ENCODE peak calls at places on chromosomes 16 and 17, in six cellular contexts. X is heart right ventricle; Y is esophagus squamous epithelium; M is CD8-positive, alpha-beta memory T cell; O is tibial artery; J is mesendoderm. Z is an unnamed sample. For H3K4me1, the result is how much of the 10 kb centered on the place peaks cover.

GRCh38 chr16:85555549-85556455 is 57.3 kb upstream of the GSE1 start:
- DNase-seq in Y (no peak), J (peak), M (peak), O (peak), X (peak), Z (no peak)

GRCh38 chr16:49276646-49277385 is 4.8 kb downstream of the CBLN1 start:
- DNase-seq in X (no peak), O (no peak), M (no peak), J (peak), Y (no peak), Z (no peak)

GRCh38 chr17:79716183-79716797 is 14.5 kb upstream of the ENPP7 start:
- DNase-seq in O (no peak), Y (no peak), X (no peak), J (no peak), M (no peak), Z (no peak)

GRCh38 chr16:56700195-56700594 is 17.9 kb downstream of the MT1X start:
- DNase-seq in J (no peak), O (no peak), Y (no peak), M (no peak), X (no peak), Z (no peak)

GRCh38 chr17:62809656-62810055 is 1.5 kb upstream of the MARCHF10 start:
- DNase-seq in M (no peak), X (no peak), Y (no peak), J (no peak), O (no peak), Z (no peak)

GRCh38 chr16:79954920-79955705 is 354.6 kb upstream of the MAF start:
- DNase-seq in J (no peak), M (no peak), O (no peak), X (no peak), Y (no peak), Z (no peak)

GRCh38 chr16:10972108-10972955 is 28.0 kb downstream of the CLEC16A start:
- DNase-seq in X (no peak), J (no peak), O (no peak), M (no peak), Y (no peak), Z (no peak)

GRCh38 chr16:81582655-81583441 is 138.2 kb downstream of the CMIP start:
- DNase-seq in M (no peak), O (no peak), J (peak), Y (no peak), X (no peak), Z (no peak)

GRCh38 chr17:64250211-64250835 is 12.7 kb downstream of the TEX2 start:
- DNase-seq in M (no peak), X (no peak), J (no peak), O (no peak), Y (no peak), Z (no peak)

GRCh38 chr17:48564200-48565023 is 13.7 kb downstream of the HOXB4 start:
- DNase-seq in X (no peak), O (no peak), M (no peak), Y (no peak), J (no peak), Z (peak)

GRCh38 chr17:4476512-4477070 is 22.1 kb upstream of the SPNS2 start:
- DNase-seq in J (no peak), O (no peak), M (no peak), X (no peak), Y (no peak), Z (no peak)

GRCh38 chr16:23807028-23807427 is 28.8 kb upstream of the PRKCB start:
- DNase-seq in X (no peak), M (no peak), O (no peak), J (no peak), Y (no peak), Z (no peak)

GRCh38 chr16:77450790-77451487 is 16.1 kb upstream of the ADAMTS18 start:
- DNase-seq in O (no peak), X (no peak), M (no peak), J (no peak), Y (no peak), Z (no peak)

GRCh38 chr17:37512442-37513070 is 22.9 kb downstream of the DUSP14 start:
- DNase-seq in J (no peak), O (no peak), X (no peak), M (no peak), Y (no peak), Z (no peak)

GRCh38 chr16:86775401-86775985 is 197.1 kb downstream of the FOXL1 start:
- DNase-seq in J (peak), M (no peak), Y (no peak), X (no peak), O (no peak), Z (no peak)

GRCh38 chr16:87443031-87443430 is 49.8 kb downstream of the ZCCHC14 start:
- DNase-seq in J (no peak), M (no peak), O (no peak), Y (no peak), X (no peak), Z (no peak)

GRCh38 chr16:81190667-81191066 is 47.8 kb upstream of the BCO1 start:
- DNase-seq in X (no peak), Y (no peak), J (no peak), O (no peak), M (no peak), Z (no peak)

GRCh38 chr17:31373150-31374082 is 18.1 kb upstream of the RAB11FIP4 start:
- DNase-seq in M (peak), Y (no peak), X (no peak), O (no peak), J (peak), Z (peak)

GRCh38 chr17:75897076-75898019 is 597 bp upstream of the TRIM65 start:
- DNase-seq in X (no peak), O (peak), J (peak), M (no peak), Y (no peak), Z (no peak)

GRCh38 chr17:53571342-53571741 is 251.4 kb upstream of the KIF2B start:
- DNase-seq in O (no peak), J (no peak), Y (no peak), X (no peak), M (no peak), Z (no peak)

GRCh38 chr17:47253541-47254402 is at the start of gene ITGB3:
- DNase-seq in Y (no peak), O (peak), J (peak), M (peak), X (peak), Z (peak)

GRCh38 chr16:85626191-85626951 is 13.2 kb downstream of the GSE1 start:
- DNase-seq in M (no peak), X (no peak), O (no peak), Y (no peak), J (peak), Z (no peak)

GRCh38 chr17:4090898-4091297 is 51.9 kb downstream of the ZZEF1 start:
- DNase-seq in J (no peak), O (no peak), X (no peak), Y (no peak), M (no peak), Z (no peak)

GRCh38 chr16:73692861-73693260 is 603.8 kb upstream of the PSMD7 start:
- DNase-seq in J (no peak), M (no peak), O (no peak), Y (no peak), X (no peak), Z (no peak)

GRCh38 chr17:5868916-5869475 is 201.2 kb upstream of the WSCD1 start:
- DNase-seq in J (no peak), X (no peak), M (no peak), Y (no peak), O (no peak), Z (no peak)

GRCh38 chr16:5361322-5361721 is 263.7 kb upstream of the EEF2KMT start:
- DNase-seq in X (no peak), O (no peak), M (no peak), J (no peak), Y (no peak), Z (no peak)

GRCh38 chr16:72092832-72093447 is 480 bp downstream of the TXNL4B start:
- DNase-seq in X (no peak), M (no peak), O (no peak), Y (no peak), J (peak), Z (peak)

GRCh38 chr16:89491974-89492687 is 1.8 kb upstream of the ANKRD11 start:
- DNase-seq in O (no peak), X (no peak), M (no peak), J (no peak), Y (no peak), Z (no peak)

GRCh38 chr17:79006001-79006400 is 3.6 kb downstream of the CANT1 start:
- DNase-seq in O (no peak), Y (no peak), J (no peak), X (no peak), M (no peak), Z (no peak)

GRCh38 chr16:87393680-87394055 is 1.5 kb downstream of the MAP1LC3B start:
- DNase-seq in X (no peak), O (no peak), Y (no peak), J (no peak), M (no peak), Z (no peak)

GRCh38 chr16:67302076-67302475 is 22.7 kb downstream of the PLEKHG4 start:
- DNase-seq in J (no peak), M (no peak), Y (no peak), X (no peak), O (no peak), Z (no peak)

GRCh38 chr17:56876766-56877179 is 37.1 kb downstream of the TRIM25 start:
- DNase-seq in X (no peak), O (no peak), M (no peak), Y (no peak), J (no peak), Z (no peak)

GRCh38 chr17:36001862-36002603 is 680 bp upstream of the CCL15 start:
- DNase-seq in J (no peak), Y (no peak), O (no peak), M (no peak), X (no peak), Z (no peak)

GRCh38 chr16:87288753-87289362 is 28.3 kb downstream of the C16orf95 start:
- DNase-seq in Y (no peak), J (no peak), O (no peak), M (no peak), X (no peak), Z (no peak)

GRCh38 chr16:76535-77272 is 1.3 kb upstream of the MPG start:
- DNase-seq in O (peak), M (no peak), J (peak), X (peak), Y (no peak), Z (peak)

GRCh38 chr16:68235105-68235881 is 634 bp downstream of the ESRP2 start:
- DNase-seq in J (peak), O (no peak), M (peak), Y (no peak), X (no peak), Z (no peak)

GRCh38 chr16:4087990-4088577 is 28.2 kb downstream of the ADCY9 start:
- DNase-seq in X (no peak), O (no peak), M (no peak), Y (no peak), J (no peak), Z (no peak)

GRCh38 chr17:32504166-32504990 is 17.6 kb downstream of the CDK5R1 start:
- DNase-seq in J (peak), M (no peak), O (no peak), Y (no peak), X (no peak), Z (no peak)

GRCh38 chr17:17466511-17466910 is 10.3 kb upstream of the MED9 start:
- DNase-seq in J (no peak), M (no peak), Y (no peak), O (no peak), X (no peak), Z (no peak)
- H3K4me1 ChIP-seq in J (under half), M (under half), Y (under half), O (under half), X (under half), Z (under half)

DNA sequence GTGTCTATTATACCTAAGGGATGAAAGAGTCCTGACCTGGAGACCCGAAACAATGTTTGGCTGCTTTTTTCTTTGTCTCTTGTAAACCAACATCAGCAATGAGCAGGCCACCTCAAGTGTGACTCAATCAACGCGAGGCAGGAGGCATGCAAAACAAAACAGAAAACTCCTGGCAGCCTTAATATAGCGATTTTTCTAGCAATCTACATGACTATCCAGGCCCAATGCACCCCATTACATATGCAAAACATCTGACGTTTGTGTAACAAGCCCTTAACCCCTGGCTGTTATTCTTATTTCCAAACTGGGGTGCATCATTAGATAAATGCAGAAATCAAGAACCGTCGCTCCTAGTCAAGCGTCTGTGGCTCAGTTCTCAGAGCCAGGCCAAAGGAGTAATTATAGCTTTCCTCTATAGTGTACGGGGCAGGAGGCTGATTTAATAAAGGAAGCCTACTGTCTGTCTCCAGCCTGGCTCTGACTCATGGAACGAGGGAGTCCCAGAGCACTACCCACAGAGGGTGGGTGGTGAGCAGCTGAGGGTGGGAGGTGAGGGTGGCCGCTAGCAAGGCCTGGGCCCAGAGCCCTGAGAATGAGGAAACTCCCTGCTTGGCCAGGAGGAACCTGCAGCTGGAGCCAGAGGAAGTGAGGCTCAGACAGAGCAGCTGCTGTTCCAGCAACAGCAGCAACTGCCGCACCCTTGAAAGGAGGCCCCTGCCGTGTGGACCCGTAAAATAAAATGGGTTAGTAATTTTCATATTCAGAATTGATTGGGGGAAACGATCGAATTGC is 43.9 kb downstream of the CHD9 start:
- DNase-seq in J (peak), M (peak), O (peak), Y (peak), X (peak), Z (peak)
- H3K4me1 ChIP-seq in J (under half), M (under half), O (under half), Y (half or more), X (half or more), Z (half or more)

DNA sequence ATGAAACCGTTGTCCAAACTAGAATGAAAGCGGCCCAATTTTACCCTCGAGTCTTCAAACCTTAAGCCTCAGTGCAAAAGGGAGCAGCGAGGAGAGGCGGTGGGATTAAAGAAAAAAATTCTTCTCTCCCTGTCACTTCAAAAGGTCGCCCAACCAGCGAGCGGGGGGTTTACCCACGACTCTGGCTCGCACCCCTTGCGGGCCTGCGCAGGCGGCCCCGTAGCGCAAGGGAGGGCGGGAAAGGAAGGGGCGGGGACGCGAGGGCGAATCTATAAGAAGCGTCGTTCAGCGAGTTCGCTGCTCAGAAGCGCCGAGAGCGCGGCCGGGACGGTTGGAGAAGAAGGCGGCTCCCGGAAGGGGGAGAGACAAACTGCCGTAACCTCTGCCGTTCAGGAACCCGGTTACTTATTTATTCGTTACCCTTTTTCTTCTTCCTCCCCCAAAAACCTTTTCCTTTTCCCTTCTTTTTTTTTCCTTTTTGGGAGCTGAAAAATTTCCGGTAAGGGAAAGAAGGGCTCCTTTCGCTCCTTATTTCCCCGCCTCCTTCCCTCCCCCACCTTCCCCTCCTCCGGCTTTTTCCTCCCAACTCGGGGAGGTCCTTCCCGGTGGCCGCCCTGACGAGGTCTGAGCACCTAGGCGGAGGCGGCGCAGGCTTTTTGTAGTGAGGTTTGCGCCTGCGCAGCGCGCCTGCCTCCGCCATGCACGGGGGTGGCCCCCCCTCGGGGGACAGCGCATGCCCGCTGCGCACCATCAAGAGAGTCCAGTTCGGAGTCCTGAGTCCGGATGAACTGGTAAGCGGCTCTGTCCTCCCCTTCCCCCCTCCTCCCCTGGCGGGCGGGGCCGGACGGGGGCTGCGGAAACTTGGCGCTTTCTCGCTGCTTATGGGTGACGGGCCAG is at the start of gene POLR2A:
- DNase-seq in J (peak), M (peak), O (peak), Y (peak), X (peak), Z (peak)
- H3K4me1 ChIP-seq in J (under half), M (under half), O (under half), Y (half or more), X (half or more), Z (under half)

DNA sequence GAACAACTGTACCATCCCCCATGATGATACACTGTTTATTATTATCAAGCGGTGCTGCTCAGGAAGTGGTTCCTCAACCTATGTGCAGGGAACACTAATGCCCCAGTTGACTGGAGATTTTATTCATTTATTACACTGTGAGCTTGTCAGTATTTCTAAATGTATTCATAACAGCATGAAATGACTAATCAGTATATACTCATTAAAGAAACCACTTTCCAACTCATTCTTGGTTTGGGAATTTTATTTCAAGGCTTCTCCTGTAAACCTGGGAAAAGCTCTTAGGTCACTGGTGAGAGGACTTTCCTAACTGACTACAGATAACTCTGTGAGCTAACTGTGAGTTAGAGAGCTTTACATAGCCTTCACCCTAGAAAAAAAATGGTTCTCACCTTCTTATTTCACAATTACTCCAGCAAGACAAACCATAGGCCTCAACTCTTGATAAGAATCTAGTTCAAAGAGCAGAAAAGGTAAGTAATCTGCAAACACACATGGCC is 42.5 kb downstream of the NXPH3 start:
- DNase-seq in X (no peak), Y (no peak), M (no peak), O (no peak), J (no peak), Z (no peak)
- H3K4me1 ChIP-seq in X (half or more), Y (under half), M (under half), O (under half), J (under half), Z (under half)

GRCh38 chr16:1472974-1473373 is 1.9 kb downstream of the CLCN7 start:
- DNase-seq in M (no peak), Y (no peak), J (no peak), X (no peak), O (no peak), Z (no peak)
- H3K4me1 ChIP-seq in M (under half), Y (half or more), J (under half), X (under half), O (under half), Z (under half)

GRCh38 chr16:3014971-3015370 is 2.2 kb downstream of the CLDN9 start:
- DNase-seq in X (no peak), J (no peak), M (no peak), O (no peak), Y (no peak), Z (no peak)

GRCh38 chr16:3013491-3013951 is 798 bp downstream of the CLDN9 start:
- DNase-seq in X (no peak), J (no peak), M (no peak), Y (no peak), O (no peak), Z (no peak)

GRCh38 chr16:3013998-3014690 is 1.4 kb downstream of the CLDN9 start:
- DNase-seq in X (no peak), Y (no peak), M (no peak), J (no peak), O (no peak), Z (no peak)

GRCh38 chr16:3012246-3012645 is 477 bp upstream of the CLDN9 start:
- DNase-seq in M (no peak), J (peak), Y (no peak), X (no peak), O (no peak), Z (no peak)

GRCh38 chr16:3012828-3013420 is at the start of gene CLDN9:
- DNase-seq in M (no peak), O (no peak), Y (no peak), X (no peak), J (peak), Z (no peak)
- H3K4me1 ChIP-seq in M (under half), O (under half), Y (under half), X (under half), J (under half), Z (under half)